ENCODE peak calls at places on chromosomes 11 and 22, in six cellular contexts. H is CD8-positive, alpha-beta T cell; K is NCI-H1417 treated with DMSO at 0.1 percent for 48 hours; X is lower leg skin; U is HFFc6; Q is activated CD4-positive, alpha-beta T cell treated with anti-CD3 and anti-CD28 coated beads for 36 hours. B is an unnamed sample.

GRCh38 chr11:17799147-17799546 is 64.6 kb downstream of the KCNC1 start:
- DNase-seq in K (no peak), Q (no peak), X (no peak), U (no peak), H (no peak), B (no peak)

GRCh38 chr11:19191530-19192169 is 10.1 kb downstream of the CSRP3 start:
- DNase-seq in K (no peak), U (no peak), H (no peak), Q (no peak), X (no peak), B (no peak)

GRCh38 chr11:9838229-9838628 is 174.4 kb downstream of the SWAP70 start:
- DNase-seq in K (no peak), Q (no peak), X (no peak), U (peak), H (no peak), B (no peak)

GRCh38 chr11:121829159-121829643 is 286.8 kb downstream of the BLID start:
- DNase-seq in U (peak), H (no peak), X (peak), Q (peak), K (no peak), B (no peak)

GRCh38 chr22:17788023-17788330 is 13.7 kb upstream of the BID start:
- DNase-seq in H (no peak), Q (no peak), X (no peak), U (no peak), K (no peak), B (no peak)

GRCh38 chr11:5666396-5666780 is 18.5 kb downstream of the TRIM5 start:
- DNase-seq in U (no peak), K (no peak), X (no peak), H (no peak), Q (no peak), B (no peak)

GRCh38 chr11:34264266-34265110 is 93.3 kb downstream of the ABTB2 start:
- DNase-seq in K (no peak), X (no peak), Q (no peak), U (no peak), H (no peak), B (no peak)

GRCh38 chr11:15674756-15675155 is 560.0 kb downstream of the INSC start:
- DNase-seq in X (no peak), Q (no peak), U (no peak), K (no peak), H (no peak), B (no peak)

GRCh38 chr11:117334896-117335295 is 7.2 kb downstream of the CEP164 start:
- DNase-seq in X (no peak), H (no peak), Q (no peak), K (no peak), U (no peak), B (no peak)

GRCh38 chr22:26367402-26368245 is 61.4 kb upstream of the ASPHD2 start:
- DNase-seq in K (no peak), Q (peak), X (no peak), U (peak), H (peak), B (peak)

GRCh38 chr11:69892237-69892985 is 73.2 kb upstream of the FGF3 start:
- DNase-seq in H (no peak), X (no peak), Q (no peak), U (no peak), K (no peak), B (no peak)

GRCh38 chr11:46760429-46761128 is 41.6 kb downstream of the F2 start:
- DNase-seq in H (no peak), U (no peak), Q (no peak), K (no peak), X (no peak), B (no peak)

GRCh38 chr11:1113405-1114201 is 38.9 kb downstream of the MUC2 start:
- DNase-seq in K (no peak), H (no peak), Q (peak), X (no peak), U (no peak), B (no peak)

GRCh38 chr11:3183523-3183922 is 18.4 kb upstream of the OSBPL5 start:
- DNase-seq in K (no peak), U (no peak), Q (no peak), X (no peak), H (no peak), B (no peak)

GRCh38 chr11:70788247-70789022 is 390.1 kb downstream of the CTTN start:
- DNase-seq in K (no peak), U (peak), X (no peak), H (no peak), Q (no peak), B (no peak)

GRCh38 chr11:2525166-2525861 is 80.5 kb downstream of the KCNQ1 start:
- DNase-seq in Q (peak), U (no peak), X (peak), K (no peak), H (no peak), B (no peak)

B was measured in NT2/D1.